ENCODE peak calls at places on chromosomes 11 and 22, in ten cellular contexts. One of them, this sample, is unnamed.

GRCh38 chr22:32533265-32534068 is 58.9 kb downstream of the FBXO7 start:
- DNase-seq in fibroblast of lung: peak
- DNase-seq in Jurkat, Clone E6-1: no peak
- DNase-seq in astrocyte of the spinal cord: no peak
- DNase-seq in NCI-H510A: no peak
- DNase-seq in stimulated activated CD4-positive, alpha-beta T cell treated with anti-CD3 and anti-CD28 coated beads, Interleukin-2, amount 100 ng/mL, for 24 hours: no peak
- DNase-seq in ACHN: no peak
- DNase-seq in omental fat pad: no peak
- DNase-seq in cardiac muscle cell: no peak
- DNase-seq in COR-L47: no peak
- DNase-seq in this sample: no peak

GRCh38 chr11:25038131-25038530 is 541.3 kb downstream of the LUZP2 start:
- DNase-seq in fibroblast of lung: no peak
- DNase-seq in Jurkat, Clone E6-1: no peak
- DNase-seq in astrocyte of the spinal cord: no peak
- DNase-seq in NCI-H510A: no peak
- DNase-seq in stimulated activated CD4-positive, alpha-beta T cell treated with anti-CD3 and anti-CD28 coated beads, Interleukin-2, amount 100 ng/mL, for 24 hours: no peak
- DNase-seq in ACHN: no peak
- DNase-seq in omental fat pad: no peak
- DNase-seq in cardiac muscle cell: no peak
- DNase-seq in COR-L47: no peak
- DNase-seq in this sample: no peak

GRCh38 chr22:22943521-22944267 is 56.1 kb downstream of the IGLL5 start:
- DNase-seq in fibroblast of lung: no peak
- DNase-seq in Jurkat, Clone E6-1: no peak
- DNase-seq in astrocyte of the spinal cord: no peak
- DNase-seq in NCI-H510A: no peak
- DNase-seq in stimulated activated CD4-positive, alpha-beta T cell treated with anti-CD3 and anti-CD28 coated beads, Interleukin-2, amount 100 ng/mL, for 24 hours: no peak
- DNase-seq in ACHN: no peak
- DNase-seq in omental fat pad: no peak
- DNase-seq in cardiac muscle cell: no peak
- DNase-seq in COR-L47: no peak
- DNase-seq in this sample: no peak

GRCh38 chr11:59754494-59754858 is 700 bp upstream of the STX3 start:
- DNase-seq in fibroblast of lung: no peak
- DNase-seq in Jurkat, Clone E6-1: no peak
- DNase-seq in astrocyte of the spinal cord: peak
- DNase-seq in NCI-H510A: no peak
- DNase-seq in stimulated activated CD4-positive, alpha-beta T cell treated with anti-CD3 and anti-CD28 coated beads, Interleukin-2, amount 100 ng/mL, for 24 hours: peak
- DNase-seq in ACHN: peak
- DNase-seq in omental fat pad: no peak
- DNase-seq in cardiac muscle cell: peak
- DNase-seq in COR-L47: no peak
- DNase-seq in this sample: no peak

GRCh38 chr11:25981998-25982397 is 349.9 kb upstream of the ANO3 start:
- DNase-seq in fibroblast of lung: peak
- DNase-seq in Jurkat, Clone E6-1: peak
- DNase-seq in astrocyte of the spinal cord: peak
- DNase-seq in NCI-H510A: no peak
- DNase-seq in stimulated activated CD4-positive, alpha-beta T cell treated with anti-CD3 and anti-CD28 coated beads, Interleukin-2, amount 100 ng/mL, for 24 hours: no peak
- DNase-seq in ACHN: peak
- DNase-seq in omental fat pad: no peak
- DNase-seq in cardiac muscle cell: peak
- DNase-seq in COR-L47: peak
- DNase-seq in this sample: peak

GRCh38 chr11:94832604-94833238 is 64.6 kb downstream of the AMOTL1 start:
- DNase-seq in fibroblast of lung: no peak
- DNase-seq in Jurkat, Clone E6-1: no peak
- DNase-seq in astrocyte of the spinal cord: no peak
- DNase-seq in NCI-H510A: no peak
- DNase-seq in stimulated activated CD4-positive, alpha-beta T cell treated with anti-CD3 and anti-CD28 coated beads, Interleukin-2, amount 100 ng/mL, for 24 hours: no peak
- DNase-seq in ACHN: no peak
- DNase-seq in omental fat pad: no peak
- DNase-seq in cardiac muscle cell: no peak
- DNase-seq in COR-L47: no peak
- DNase-seq in this sample: no peak

GRCh38 chr22:32130464-32130863 is 28.6 kb downstream of the C22orf42 start:
- DNase-seq in fibroblast of lung: no peak
- DNase-seq in Jurkat, Clone E6-1: no peak
- DNase-seq in astrocyte of the spinal cord: no peak
- DNase-seq in NCI-H510A: no peak
- DNase-seq in stimulated activated CD4-positive, alpha-beta T cell treated with anti-CD3 and anti-CD28 coated beads, Interleukin-2, amount 100 ng/mL, for 24 hours: no peak
- DNase-seq in ACHN: no peak
- DNase-seq in omental fat pad: no peak
- DNase-seq in cardiac muscle cell: no peak
- DNase-seq in COR-L47: no peak
- DNase-seq in this sample: no peak

GRCh38 chr11:38460901-38461300 is 1862.9 kb upstream of the RAG2 start:
- DNase-seq in fibroblast of lung: peak
- DNase-seq in Jurkat, Clone E6-1: no peak
- DNase-seq in astrocyte of the spinal cord: peak
- DNase-seq in NCI-H510A: no peak
- DNase-seq in stimulated activated CD4-positive, alpha-beta T cell treated with anti-CD3 and anti-CD28 coated beads, Interleukin-2, amount 100 ng/mL, for 24 hours: no peak
- DNase-seq in ACHN: no peak
- DNase-seq in omental fat pad: no peak
- DNase-seq in cardiac muscle cell: no peak
- DNase-seq in COR-L47: no peak
- DNase-seq in this sample: no peak

GRCh38 chr11:75536786-75537629 is 11.3 kb upstream of the GDPD5 start:
- DNase-seq in fibroblast of lung: no peak
- DNase-seq in Jurkat, Clone E6-1: no peak
- DNase-seq in astrocyte of the spinal cord: no peak
- DNase-seq in NCI-H510A: no peak
- DNase-seq in stimulated activated CD4-positive, alpha-beta T cell treated with anti-CD3 and anti-CD28 coated beads, Interleukin-2, amount 100 ng/mL, for 24 hours: peak
- DNase-seq in ACHN: no peak
- DNase-seq in omental fat pad: no peak
- DNase-seq in cardiac muscle cell: no peak
- DNase-seq in COR-L47: no peak
- DNase-seq in this sample: no peak

GRCh38 chr11:97743205-97743742 is 1277.5 kb upstream of the CNTN5 start:
- DNase-seq in fibroblast of lung: peak
- DNase-seq in Jurkat, Clone E6-1: no peak
- DNase-seq in astrocyte of the spinal cord: peak
- DNase-seq in NCI-H510A: no peak
- DNase-seq in stimulated activated CD4-positive, alpha-beta T cell treated with anti-CD3 and anti-CD28 coated beads, Interleukin-2, amount 100 ng/mL, for 24 hours: no peak
- DNase-seq in ACHN: no peak
- DNase-seq in omental fat pad: no peak
- DNase-seq in cardiac muscle cell: no peak
- DNase-seq in COR-L47: no peak
- DNase-seq in this sample: no peak